ENCODE peak calls at places on chromosomes 11 and 22, in seven cellular contexts. X is HCT116, R is K562, K is H1, Y is GM12878, F is HepG2, P is SK-N-SH. S is an unnamed sample.

GRCh38 chr11:10590516-10590915 is 22.1 kb upstream of the LYVE1 start:
- DNase-seq in X (no peak), R (no peak), K (no peak), Y (no peak), F (no peak), P (no peak), S (no peak)

GRCh38 chr11:132158091-132158490 is 787.7 kb downstream of the NTM start:
- DNase-seq in X (no peak), R (no peak), K (peak), Y (no peak), F (no peak), P (no peak), S (peak)

GRCh38 chr11:34600339-34601084 is 20.4 kb upstream of the EHF start:
- DNase-seq in X (peak), R (peak), K (no peak), Y (no peak), F (peak), P (peak), S (no peak)

GRCh38 chr11:131408011-131408640 is 37.7 kb downstream of the NTM start:
- DNase-seq in X (no peak), R (no peak), K (peak), Y (no peak), F (peak), P (peak), S (no peak)

GRCh38 chr22:39138357-39138997 is 14.0 kb downstream of the CBX7 start:
- DNase-seq in X (no peak), R (no peak), K (no peak), Y (no peak), F (no peak), P (no peak), S (no peak)

GRCh38 chr11:96390403-96390830 is 604 bp downstream of the JRKL start:
- DNase-seq in X (no peak), R (peak), K (no peak), Y (no peak), F (no peak), P (peak), S (peak)

GRCh38 chr11:3215346-3216026 is 3.1 kb downstream of the MRGPRG start:
- DNase-seq in X (no peak), R (no peak), K (no peak), Y (no peak), F (no peak), P (no peak), S (no peak)

GRCh38 chr11:2416765-2417164 is 16.2 kb downstream of the TSSC4 start:
- DNase-seq in X (no peak), R (no peak), K (no peak), Y (no peak), F (no peak), P (no peak), S (no peak)

GRCh38 chr11:95507794-95508193 is 276.8 kb upstream of the SESN3 start:
- DNase-seq in X (no peak), R (peak), K (no peak), Y (no peak), F (no peak), P (no peak), S (no peak)

GRCh38 chr11:26985941-26986340 is 8.0 kb upstream of the FIBIN start:
- DNase-seq in X (no peak), R (no peak), K (no peak), Y (no peak), F (no peak), P (no peak), S (no peak)

GRCh38 chr11:65791719-65792213 is 4.9 kb downstream of the OVOL1 start:
- DNase-seq in X (no peak), R (no peak), K (no peak), Y (peak), F (no peak), P (peak), S (no peak)

GRCh38 chr11:59204736-59205135 is 8.0 kb downstream of the MPEG1 start:
- DNase-seq in X (no peak), R (no peak), K (no peak), Y (no peak), F (no peak), P (no peak), S (no peak)

GRCh38 chr22:45445031-45445710 is 31.7 kb downstream of the RIBC2 start:
- DNase-seq in X (no peak), R (no peak), K (no peak), Y (no peak), F (no peak), P (no peak), S (no peak)

GRCh38 chr11:26621147-26621546 is 49.1 kb upstream of the MUC15 start:
- DNase-seq in X (no peak), R (no peak), K (no peak), Y (no peak), F (no peak), P (no peak), S (no peak)

GRCh38 chr11:13169709-13170108 is 107.9 kb upstream of the BMAL1 start:
- DNase-seq in X (peak), R (no peak), K (no peak), Y (no peak), F (no peak), P (no peak), S (peak)

GRCh38 chr11:56331861-56332491 is 13.9 kb upstream of the OR8K1 start:
- DNase-seq in X (no peak), R (no peak), K (no peak), Y (no peak), F (no peak), P (peak), S (no peak)

GRCh38 chr11:46845440-46845739 is 690 bp downstream of the CKAP5 start:
- DNase-seq in X (no peak), R (no peak), K (no peak), Y (no peak), F (no peak), P (no peak), S (peak)

GRCh38 chr22:25110846-25111578 is 88.6 kb upstream of the CRYBB3 start:
- DNase-seq in X (peak), R (peak), K (peak), Y (peak), F (peak), P (peak), S (peak)

GRCh38 chr11:122933434-122933833 is 48.2 kb downstream of the BSX start:
- DNase-seq in X (no peak), R (no peak), K (no peak), Y (no peak), F (no peak), P (peak), S (no peak)

GRCh38 chr11:1557904-1558831 is 13.9 kb downstream of the DUSP8 start:
- DNase-seq in X (no peak), R (no peak), K (no peak), Y (no peak), F (no peak), P (no peak), S (no peak)

GRCh38 chr11:93903989-93904388 is 53.6 kb upstream of the VSTM5 start:
- DNase-seq in X (no peak), R (no peak), K (no peak), Y (no peak), F (no peak), P (no peak), S (no peak)

GRCh38 chr11:134196756-134197155 is 27.0 kb downstream of the NCAPD3 start:
- DNase-seq in X (no peak), R (no peak), K (no peak), Y (no peak), F (no peak), P (no peak), S (no peak)

GRCh38 chr22:31870890-31871289 is 73.4 kb upstream of the YWHAH start:
- DNase-seq in X (no peak), R (no peak), K (no peak), Y (no peak), F (no peak), P (no peak), S (peak)

GRCh38 chr11:122523841-122524531 is 131.5 kb upstream of the UBASH3B start:
- DNase-seq in X (no peak), R (no peak), K (no peak), Y (no peak), F (no peak), P (peak), S (no peak)

GRCh38 chr11:57792060-57792541 is 30.5 kb downstream of the CTNND1 start:
- DNase-seq in X (no peak), R (no peak), K (no peak), Y (peak), F (no peak), P (no peak), S (peak)
- TF ChIP-seq POLR2AphosphoS5 in X (no peak), R (no peak), K (no peak), Y (peak), F (no peak), P (no peak), S (no peak)

DNA sequence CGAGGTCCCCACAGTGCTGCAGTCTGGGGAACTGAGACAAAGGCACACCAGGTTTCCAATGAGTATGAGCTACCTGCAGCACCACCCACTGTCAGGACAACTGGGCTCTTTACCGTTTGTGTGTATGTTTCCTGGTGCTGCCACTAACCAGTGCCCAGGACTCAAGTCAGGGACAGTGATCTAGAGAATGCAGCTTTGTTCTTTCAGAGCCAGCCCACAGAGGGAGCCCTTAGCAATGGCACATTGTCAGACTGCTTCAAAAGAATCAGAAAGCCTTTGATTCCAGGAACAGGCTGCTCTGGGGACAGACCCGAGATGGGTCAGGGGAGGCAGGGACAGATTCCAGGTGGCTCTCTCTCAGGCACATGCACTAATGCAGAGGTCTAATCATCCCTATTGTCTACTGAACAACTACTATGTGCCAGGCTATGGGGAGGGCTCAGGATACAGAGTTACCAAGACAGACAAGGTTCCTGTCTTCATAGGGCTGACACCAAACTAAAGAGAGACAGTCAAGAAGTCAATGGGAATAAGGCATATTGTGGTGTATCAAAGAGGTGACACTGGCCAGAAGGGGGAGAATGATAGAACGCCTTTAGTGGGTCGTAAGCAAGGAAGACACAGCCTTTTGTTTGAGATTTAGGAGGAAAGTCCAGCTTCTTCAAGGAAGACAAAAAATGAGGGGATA is 103.7 kb downstream of the VPREB1 start:
- DNase-seq in X (peak), R (no peak), K (no peak), Y (no peak), F (peak), P (no peak), S (no peak)
- TF ChIP-seq CTCF in X (peak), R (peak), K (peak), Y (no peak), F (peak), P (no peak), S (no peak)

DNA sequence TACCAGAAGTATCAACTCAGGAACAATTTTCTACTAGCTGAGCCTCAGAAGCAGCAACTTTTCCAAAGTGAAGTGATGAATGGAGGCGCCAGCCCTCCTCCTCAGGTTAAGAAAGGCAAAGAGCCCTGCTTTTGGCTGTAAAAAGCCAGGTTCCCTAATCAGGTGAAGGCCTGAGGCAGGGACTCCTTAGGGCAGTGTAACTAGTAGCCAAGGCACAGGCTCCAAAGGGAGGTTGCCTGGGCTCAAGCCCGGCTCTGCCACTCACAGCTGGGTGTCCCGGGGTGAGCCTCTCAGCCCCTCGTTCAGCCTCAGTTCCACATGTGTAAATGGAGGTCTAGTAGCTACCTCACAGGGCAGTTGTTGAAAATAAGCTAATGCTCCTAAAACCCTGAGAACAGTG is 19.5 kb downstream of the TSKU start:
- DNase-seq in X (no peak), R (no peak), K (no peak), Y (no peak), F (no peak), P (no peak), S (no peak)
- H3K9ac ChIP-seq in X (no peak), R (peak), K (no peak), Y (no peak), F (no peak), P (no peak), S (no peak)

DNA sequence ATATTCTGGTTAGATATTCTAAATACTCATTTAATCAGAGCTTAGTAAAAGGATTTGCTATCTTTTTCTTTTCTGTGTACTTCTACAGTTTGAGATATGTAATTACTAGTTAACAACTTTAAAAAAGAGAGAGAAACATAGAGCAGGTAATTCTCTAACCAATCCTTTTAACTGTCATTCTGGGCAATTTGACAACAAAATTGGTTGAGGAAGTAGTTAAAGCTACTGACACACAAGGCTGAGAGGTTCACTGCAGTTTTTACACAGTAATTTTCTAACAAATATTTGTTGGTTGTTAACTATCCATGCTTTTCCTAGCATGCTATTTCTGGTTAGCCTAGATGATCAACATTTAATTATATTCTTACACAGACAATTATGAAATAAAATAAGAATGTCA is 3.6 kb downstream of the SOX6 start:
- DNase-seq in X (no peak), R (no peak), K (no peak), Y (no peak), F (no peak), P (no peak), S (no peak)
- TF ChIP-seq POLR2AphosphoS5 in X (no peak), R (no peak), K (no peak), Y (no peak), F (no peak), P (no peak), S (no peak)

GRCh38 chr11:82233211-82233610 is 500.5 kb downstream of the FAM181B start:
- DNase-seq in X (no peak), R (no peak), K (no peak), Y (no peak), F (no peak), P (no peak), S (no peak)

GRCh38 chr11:82234256-82234655 is 499.4 kb downstream of the FAM181B start:
- DNase-seq in X (no peak), R (no peak), K (no peak), Y (no peak), F (no peak), P (no peak), S (no peak)

GRCh38 chr11:82225502-82225901 is 508.2 kb downstream of the FAM181B start:
- DNase-seq in X (no peak), R (no peak), K (no peak), Y (no peak), F (no peak), P (no peak), S (no peak)

GRCh38 chr11:82225930-82226329 is 507.7 kb downstream of the FAM181B start:
- DNase-seq in X (no peak), R (no peak), K (no peak), Y (no peak), F (no peak), P (no peak), S (no peak)

DNA sequence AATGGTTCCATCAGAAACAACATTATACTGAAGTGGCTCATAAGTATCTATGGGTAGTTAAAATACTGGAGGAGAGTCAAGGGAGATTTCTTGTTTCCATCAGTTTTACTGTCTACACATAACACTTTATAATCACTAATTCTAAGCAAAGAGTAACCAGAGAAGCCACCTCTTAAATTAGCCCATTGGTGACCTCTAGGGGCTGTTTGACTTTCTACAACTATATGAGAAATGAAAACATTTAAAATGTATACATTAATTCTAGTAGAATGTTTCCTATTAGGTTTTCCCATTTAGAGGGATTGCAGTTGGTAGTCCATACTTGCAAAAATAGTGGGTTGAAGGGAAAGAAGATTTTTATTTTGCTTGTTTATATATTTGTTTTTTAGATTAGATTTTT is 504.3 kb downstream of the FAM181B start:
- DNase-seq in X (no peak), R (no peak), K (no peak), Y (no peak), F (peak), P (peak), S (no peak)
- TF ChIP-seq CTCF in X (no peak), R (no peak), K (no peak), Y (peak), F (peak), P (peak), S (no peak)

DNA sequence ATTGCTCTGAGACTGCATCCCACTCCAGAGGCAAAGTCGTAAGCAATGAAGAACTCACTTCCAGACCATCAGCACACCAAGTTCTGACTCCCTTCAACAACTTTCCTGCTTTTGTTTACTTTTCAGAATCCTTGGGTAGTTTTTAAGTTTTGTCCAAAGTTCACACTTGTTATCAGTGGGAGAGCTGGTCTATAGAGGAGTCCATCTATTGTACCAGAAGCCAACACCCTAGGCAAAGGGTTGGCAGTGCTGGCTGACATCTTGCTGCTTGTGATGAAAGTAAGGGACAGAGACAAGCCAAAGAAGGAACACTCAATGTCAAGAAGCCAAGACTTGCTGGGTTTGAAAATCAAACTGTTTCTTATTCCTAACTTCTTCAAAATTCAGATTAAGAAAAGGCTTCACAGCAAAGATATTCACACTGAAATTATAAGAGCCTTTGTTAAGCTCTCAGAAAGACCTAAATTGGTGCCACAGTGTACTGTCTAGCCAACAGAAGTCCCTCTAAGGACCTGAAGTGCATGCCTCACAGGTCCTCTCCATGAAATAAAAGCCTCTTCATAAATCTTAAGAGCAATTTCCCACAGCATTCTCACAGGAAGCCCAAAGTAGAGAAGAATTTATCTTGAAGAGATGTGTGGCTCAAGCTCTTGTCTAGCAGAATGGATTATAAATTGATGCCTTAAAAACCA is 21.5 kb upstream of the LINC01488 start:
- DNase-seq in X (no peak), R (no peak), K (no peak), Y (no peak), F (peak), P (no peak), S (no peak)
- H3K9ac ChIP-seq in X (no peak), R (no peak), K (no peak), Y (no peak), F (no peak), P (no peak), S (no peak)

GRCh38 chr11:63762662-63763505 is 5.7 kb downstream of the ZFTA start:
- DNase-seq in X (no peak), R (no peak), K (no peak), Y (no peak), F (no peak), P (peak), S (peak)
- TF ChIP-seq POLR2AphosphoS5 in X (no peak), R (no peak), K (no peak), Y (no peak), F (no peak), P (no peak), S (peak)

GRCh38 chr11:12087075-12087775 is 23.2 kb upstream of the MICAL2 start:
- DNase-seq in X (peak), R (peak), K (no peak), Y (no peak), F (no peak), P (no peak), S (peak)
- TF ChIP-seq CTCF in X (no peak), R (no peak), K (peak), Y (peak), F (no peak), P (peak), S (peak)

S was measured in endothelial cell of umbilical vein.